ENCODE peak calls at places on chromosomes 6 and 20, in ten cellular contexts. A, N, C, G, P, B, V, M, E and O are unnamed samples.

GRCh38 chr20:64234291-64234791 is 21.2 kb upstream of the PCMTD2 start:
- DNase-seq in V (no peak), A (no peak), C (no peak), G (no peak), M (no peak), P (no peak), B (no peak), N (no peak), E (no peak), O (no peak)

GRCh38 chr6:25051083-25051482 is 115.3 kb upstream of the RIPOR2 start:
- DNase-seq in P (no peak), V (no peak), B (no peak), N (no peak), G (no peak), C (no peak), A (no peak), M (no peak), E (no peak), O (no peak)

GRCh38 chr6:70666726-70667125 is 957 bp upstream of the SMAP1 start:
- DNase-seq in C (no peak), A (no peak), E (no peak), M (no peak), P (no peak), B (no peak), N (no peak), G (no peak), V (no peak), O (no peak)

GRCh38 chr6:5712349-5713215 is 294.1 kb downstream of the NRN1 start:
- DNase-seq in N (no peak), A (no peak), P (no peak), C (no peak), V (no peak), E (no peak), G (no peak), B (no peak), M (no peak), O (no peak)

GRCh38 chr6:112927641-112928040 is 580.5 kb downstream of the RFPL4B start:
- DNase-seq in M (no peak), G (no peak), P (no peak), A (no peak), C (no peak), B (no peak), E (no peak), V (no peak), N (no peak), O (no peak)

GRCh38 chr6:29005183-29005885 is at the start of gene ZNF311:
- DNase-seq in A (no peak), C (no peak), E (no peak), P (peak), N (no peak), B (peak), V (no peak), M (no peak), G (no peak), O (peak)

GRCh38 chr20:49395183-49395582 is 87.3 kb downstream of the KCNB1 start:
- DNase-seq in M (no peak), N (no peak), E (no peak), B (no peak), V (no peak), C (no peak), A (no peak), G (no peak), P (no peak), O (no peak)

GRCh38 chr6:37489697-37490336 is 9.9 kb downstream of the CCDC167 start:
- DNase-seq in M (no peak), P (no peak), G (no peak), N (no peak), B (no peak), C (no peak), A (no peak), V (peak), E (no peak), O (no peak)